ENCODE peak calls at places on chromosome 17, in six cellular contexts. I is GM23338, Y is HCT116, K is spleen, M is transverse colon, N is breast epithelium. V is an unnamed sample.

GRCh38 chr17:77330602-77331081 is 189.9 kb downstream of the SEC14L1 start:
- DNase-seq in I (no peak), Y (no peak), K (peak; percentile 77), M (no peak), N (peak; percentile 17), V (peak; percentile 57)

GRCh38 chr17:52532373-52532772 is 373.9 kb upstream of the CA10 start:
- DNase-seq in I (no peak), Y (no peak), K (no peak), M (no peak), N (no peak), V (no peak)

GRCh38 chr17:66548158-66548557 is 245.7 kb downstream of the PRKCA start:
- DNase-seq in I (no peak), Y (no peak), K (no peak), M (no peak), N (no peak), V (no peak)

GRCh38 chr17:81033535-81034167 is 1.3 kb upstream of the BAIAP2 start:
- DNase-seq in I (no peak), Y (no peak), K (peak; percentile 78), M (no peak), N (no peak), V (no peak)

GRCh38 chr17:4635823-4636375 is 5.6 kb downstream of the ALOX15 start:
- DNase-seq in I (peak; percentile 41), Y (no peak), K (no peak), M (peak; percentile 20), N (no peak), V (no peak)

GRCh38 chr17:56594528-56595418 is 1.3 kb downstream of the NOG start:
- DNase-seq in I (peak; percentile 68), Y (no peak), K (peak; percentile 78), M (no peak), N (no peak), V (no peak)

GRCh38 chr17:76537288-76537577 is 276 bp downstream of the CYGB start:
- DNase-seq in I (no peak), Y (no peak), K (peak; percentile 73), M (no peak), N (peak; percentile 71), V (no peak)

GRCh38 chr17:80935526-80935925 is 56.1 kb upstream of the CHMP6 start:
- DNase-seq in I (no peak), Y (no peak), K (no peak), M (no peak), N (no peak), V (no peak)

GRCh38 chr17:58789160-58789559 is 33.5 kb downstream of the PPM1E start:
- DNase-seq in I (no peak), Y (no peak), K (no peak), M (no peak), N (no peak), V (no peak)

GRCh38 chr17:28723159-28723835 is 2.7 kb downstream of the TLCD1 start:
- DNase-seq in I (no peak), Y (no peak), K (no peak), M (no peak), N (no peak), V (no peak)
- TF ChIP-seq POLR2AphosphoS5 in I (no peak), Y (peak; percentile 23), K (no peak), M (no peak), N (no peak), V (no peak)

GRCh38 chr17:61221181-61221580 is 178.5 kb upstream of the TBX2 start:
- DNase-seq in I (no peak), Y (no peak), K (no peak), M (no peak), N (no peak), V (no peak)
- TF ChIP-seq POLR2AphosphoS5 in I (no peak), Y (no peak), K (no peak), M (no peak), N (no peak), V (no peak)

GRCh38 chr17:82152556-82153294 is 54.7 kb upstream of the FASN start:
- DNase-seq in I (no peak), Y (no peak), K (peak; percentile 66), M (peak; percentile 44), N (peak; percentile 75), V (no peak)
- TF ChIP-seq POLR2AphosphoS5 in I (no peak), Y (no peak), K (no peak), M (no peak), N (peak; percentile 12), V (peak; percentile 74)

GRCh38 chr17:6752068-6752909 is 3.6 kb upstream of the XAF1 start:
- DNase-seq in I (no peak), Y (no peak), K (no peak), M (peak; percentile 23), N (no peak), V (no peak)
- TF ChIP-seq POLR2AphosphoS5 in I (no peak), Y (no peak), K (peak; percentile 37), M (peak; percentile 15), N (peak; percentile 48), V (no peak)

V was measured in suprapubic skin.